ENCODE peak calls at places on chromosomes 7 and 10, in six cellular contexts. M, L, Z, G, V and H are unnamed samples.

GRCh38 chr10:74825033-74825370 is 1.4 kb upstream of the KAT6B start:
- DNase-seq in M (no peak), L (no peak), Z (no peak), G (peak), V (no peak), H (no peak)

GRCh38 chr7:137882261-137882668 is 35.5 kb upstream of the DGKI start:
- DNase-seq in M (peak), L (peak), Z (no peak), G (peak), V (peak), H (peak)

GRCh38 chr7:114930829-114931655 is 9.1 kb downstream of the MDFIC start:
- DNase-seq in M (no peak), L (no peak), Z (no peak), G (no peak), V (no peak), H (peak)

GRCh38 chr7:17697128-17697881 is 243.0 kb downstream of the SNX13 start:
- DNase-seq in M (no peak), L (no peak), Z (no peak), G (no peak), V (no peak), H (peak)

GRCh38 chr10:42937649-42938180 is 139.2 kb upstream of the RET start:
- DNase-seq in M (no peak), L (no peak), Z (no peak), G (no peak), V (no peak), H (no peak)

GRCh38 chr10:109934958-109935793 is 11.9 kb upstream of the XPNPEP1 start:
- DNase-seq in M (no peak), L (no peak), Z (no peak), G (no peak), V (no peak), H (peak)

GRCh38 chr10:33365871-33366411 is 31.5 kb upstream of the NRP1 start:
- DNase-seq in M (peak), L (no peak), Z (no peak), G (peak), V (peak), H (peak)

GRCh38 chr10:70650751-70651150 is 21.6 kb upstream of the ADAMTS14 start:
- DNase-seq in M (no peak), L (no peak), Z (no peak), G (no peak), V (no peak), H (no peak)

GRCh38 chr7:27367930-27368549 is 125.4 kb downstream of the EVX1 start:
- DNase-seq in M (no peak), L (no peak), Z (no peak), G (no peak), V (no peak), H (no peak)

GRCh38 chr10:44951827-44952226 is 7.8 kb upstream of the RASSF4 start:
- DNase-seq in M (no peak), L (no peak), Z (no peak), G (no peak), V (no peak), H (no peak)

GRCh38 chr7:107147464-107148214 is 21.2 kb upstream of the HBP1 start:
- DNase-seq in M (peak), L (no peak), Z (no peak), G (no peak), V (peak), H (peak)

GRCh38 chr7:22660293-22660692 is 66.7 kb upstream of the IL6 start:
- DNase-seq in M (no peak), L (no peak), Z (no peak), G (no peak), V (no peak), H (no peak)

GRCh38 chr7:51261950-51262795 is 54.4 kb downstream of the COBL start:
- DNase-seq in M (no peak), L (no peak), Z (peak), G (no peak), V (no peak), H (no peak)

GRCh38 chr7:128707752-128708151 is 31.4 kb upstream of the CALU start:
- DNase-seq in M (no peak), L (no peak), Z (no peak), G (no peak), V (no peak), H (no peak)

GRCh38 chr10:112336556-112337201 is 37.2 kb upstream of the ACSL5 start:
- DNase-seq in M (no peak), L (no peak), Z (no peak), G (no peak), V (no peak), H (peak)

GRCh38 chr10:46231087-46231486 is 55.7 kb upstream of the ANTXRL start:
- DNase-seq in M (no peak), L (no peak), Z (no peak), G (no peak), V (no peak), H (no peak)

GRCh38 chr10:65194131-65194530 is 1672.9 kb downstream of the REEP3 start:
- DNase-seq in M (no peak), L (no peak), Z (no peak), G (no peak), V (peak), H (peak)

GRCh38 chr7:47183896-47184629 is 397.8 kb downstream of the TNS3 start:
- DNase-seq in M (no peak), L (no peak), Z (peak), G (no peak), V (no peak), H (no peak)

GRCh38 chr10:70444613-70445222 is 3.2 kb upstream of the NODAL start:
- DNase-seq in M (peak), L (no peak), Z (no peak), G (no peak), V (no peak), H (no peak)

GRCh38 chr10:101158101-101159058 is 27.3 kb downstream of the TLX1 start:
- DNase-seq in M (no peak), L (no peak), Z (no peak), G (no peak), V (no peak), H (no peak)

GRCh38 chr10:24370877-24371276 is 161.9 kb downstream of the KIAA1217 start:
- DNase-seq in M (no peak), L (no peak), Z (no peak), G (no peak), V (no peak), H (no peak)

GRCh38 chr7:36119005-36119711 is 33.9 kb upstream of the EEPD1 start:
- DNase-seq in M (peak), L (peak), Z (no peak), G (no peak), V (peak), H (peak)

GRCh38 chr10:17214991-17215781 is 12.9 kb upstream of the VIM start:
- DNase-seq in M (peak), L (no peak), Z (no peak), G (no peak), V (peak), H (peak)

GRCh38 chr7:138746073-138746472 is 44.9 kb upstream of the SVOPL start:
- DNase-seq in M (no peak), L (no peak), Z (no peak), G (no peak), V (no peak), H (no peak)

GRCh38 chr7:136034132-136034531 is 57.0 kb upstream of the MTPN start:
- DNase-seq in M (no peak), L (no peak), Z (no peak), G (no peak), V (no peak), H (no peak)

GRCh38 chr7:3272691-3273141 is 28.3 kb upstream of the SDK1 start:
- DNase-seq in M (no peak), L (no peak), Z (peak), G (no peak), V (peak), H (peak)

GRCh38 chr7:36736827-36737211 is 12.5 kb upstream of the AOAH start:
- DNase-seq in M (no peak), L (no peak), Z (no peak), G (peak), V (no peak), H (no peak)

GRCh38 chr7:140358771-140359095 is 39.6 kb downstream of the SLC37A3 start:
- DNase-seq in M (no peak), L (no peak), Z (no peak), G (peak), V (no peak), H (no peak)

GRCh38 chr10:74067373-74068370 is 69.8 kb downstream of the VCL start:
- DNase-seq in M (no peak), L (no peak), Z (no peak), G (no peak), V (no peak), H (no peak)

GRCh38 chr7:27239780-27240731 is 2.5 kb upstream of the EVX1 start:
- DNase-seq in M (peak), L (no peak), Z (no peak), G (no peak), V (no peak), H (no peak)

GRCh38 chr10:110404374-110404773 is 93.3 kb upstream of the DUSP5 start:
- DNase-seq in M (no peak), L (no peak), Z (no peak), G (no peak), V (no peak), H (no peak)

GRCh38 chr10:101031128-101031795 is at the start of the genes PDZD7 and SFXN3:
- DNase-seq in M (peak), L (peak), Z (peak), G (peak), V (peak), H (peak)

GRCh38 chr10:62903828-62904227 is 87.7 kb upstream of the EGR2 start:
- DNase-seq in M (no peak), L (no peak), Z (no peak), G (no peak), V (peak), H (peak)

GRCh38 chr7:340979-341694 is 51.2 kb downstream of the FOXL3 start:
- DNase-seq in M (no peak), L (no peak), Z (no peak), G (no peak), V (no peak), H (no peak)

GRCh38 chr7:19305698-19306097 is 160.5 kb upstream of the FERD3L start:
- DNase-seq in M (no peak), L (no peak), Z (no peak), G (no peak), V (no peak), H (no peak)

GRCh38 chr10:71396714-71397339 is at the start of gene CDH23:
- DNase-seq in M (no peak), L (no peak), Z (no peak), G (no peak), V (no peak), H (no peak)